ENCODE peak calls at places on chromosomes 5 and 9, in five cellular contexts. A is neuronal stem cell; U is Ammon's horn; Q is endothelial cell; S is activated CD8-positive, alpha-beta memory T cell treated with anti-CD3 and anti-CD28 coated beads for 4 hours. F is an unnamed sample.

GRCh38 chr5:142491679-142492078 is 166.9 kb upstream of the SPRY4 start:
- DNase-seq in A (no peak), U (no peak), Q (peak; percentile 21), S (no peak), F (no peak)

GRCh38 chr5:158670199-158670598 is 429.5 kb downstream of the EBF1 start:
- DNase-seq in A (no peak), U (peak; percentile 40), Q (no peak), S (no peak), F (no peak)

GRCh38 chr9:19027825-19028224 is 5.2 kb downstream of the SAXO1 start:
- DNase-seq in A (no peak), U (no peak), Q (no peak), S (no peak), F (no peak)

GRCh38 chr5:90873033-90873517 is 314.5 kb downstream of the ADGRV1 start:
- DNase-seq in A (no peak), U (no peak), Q (no peak), S (no peak), F (no peak)

GRCh38 chr9:135590486-135591079 is 29.0 kb downstream of the PAEP start:
- DNase-seq in A (no peak), U (no peak), Q (no peak), S (no peak), F (no peak)

GRCh38 chr9:131100445-131100844 is 4.1 kb downstream of the AIF1L start:
- DNase-seq in A (no peak), U (no peak), Q (no peak), S (no peak), F (no peak)

GRCh38 chr5:139836469-139837208 is 41.0 kb downstream of the PSD2 start:
- DNase-seq in A (no peak), U (no peak), Q (no peak), S (no peak), F (no peak)

GRCh38 chr5:104186100-104186499 is 623.5 kb upstream of the NUDT12 start:
- DNase-seq in A (no peak), U (no peak), Q (no peak), S (no peak), F (no peak)

GRCh38 chr9:129490583-129491485 is 130.1 kb downstream of the C9orf50 start:
- DNase-seq in A (no peak), U (no peak), Q (no peak), S (no peak), F (no peak)

GRCh38 chr5:10320793-10321192 is 13.1 kb upstream of the CMBL start:
- DNase-seq in A (no peak), U (no peak), Q (no peak), S (no peak), F (no peak)

GRCh38 chr9:35521708-35522107 is 31.8 kb downstream of the RUSC2 start:
- DNase-seq in A (no peak), U (no peak), Q (no peak), S (no peak), F (no peak)

GRCh38 chr5:151038801-151039238 is 18.4 kb downstream of the GPX3 start:
- DNase-seq in A (no peak), U (no peak), Q (no peak), S (no peak), F (no peak)

GRCh38 chr5:63247651-63248050 is 669.0 kb downstream of the LRRC70 start:
- DNase-seq in A (no peak), U (no peak), Q (no peak), S (no peak), F (no peak)

GRCh38 chr5:176542596-176543427 is 5.6 kb upstream of the RNF44 start:
- DNase-seq in A (peak; percentile 55), U (no peak), Q (peak; percentile 40), S (no peak), F (no peak)